ENCODE peak calls at places on chromosomes 4 and X, in eight cellular contexts. V, T, O, Z, U, K, B and J are unnamed samples. For H3K36me3 and H3K9me3, the result is how much of the 10 kb centered on the place peaks cover.

GRCh38 chrX:15493118-15494082 is at the start of gene PIR:
- DNase-seq in T (peak), B (peak), Z (no peak), V (peak), O (peak), U (peak), K (peak), J (peak)

GRCh38 chr4:20544645-20545044 is 155.6 kb upstream of the PACRGL start:
- DNase-seq in Z (no peak), O (peak), T (no peak), K (peak), B (no peak), V (peak), U (no peak), J (no peak)

GRCh38 chr4:69032847-69033638 is 63.2 kb upstream of the UGT2B7 start:
- DNase-seq in K (no peak), B (no peak), O (peak), T (no peak), Z (no peak), U (peak), V (no peak), J (no peak)

GRCh38 chrX:104565791-104566687 is at the start of gene IL1RAPL2:
- DNase-seq in Z (peak), B (peak), T (peak), V (peak), O (no peak), K (peak), U (peak), J (no peak)

GRCh38 chr4:808860-809570 is 16.9 kb downstream of the CPLX1 start:
- DNase-seq in K (no peak), U (no peak), O (no peak), Z (no peak), B (peak), T (no peak), V (no peak), J (no peak)

GRCh38 chr4:110163327-110164070 is 34.9 kb downstream of the ELOVL6 start:
- DNase-seq in B (no peak), U (no peak), Z (no peak), T (no peak), V (no peak), O (peak), K (peak), J (no peak)

GRCh38 chrX:96837808-96838207 is 45.9 kb upstream of the RPA4 start:
- DNase-seq in U (no peak), B (no peak), K (no peak), V (no peak), O (peak), Z (no peak), T (peak), J (no peak)

GRCh38 chr4:141238196-141238595 is 17.5 kb downstream of the ZNF330 start:
- DNase-seq in T (no peak), O (no peak), U (no peak), K (no peak), V (no peak), B (no peak), Z (no peak), J (no peak)

GRCh38 chr4:25532579-25532978 is 123.1 kb upstream of the SLC34A2 start:
- DNase-seq in Z (no peak), O (no peak), K (no peak), U (no peak), B (no peak), V (no peak), T (no peak), J (no peak)

GRCh38 chrX:7690842-7691241 is 152.1 kb upstream of the VCX start:
- DNase-seq in V (peak), U (no peak), B (no peak), O (no peak), T (no peak), Z (no peak), K (no peak), J (no peak)

GRCh38 chrX:50327235-50327634 is 122.7 kb downstream of the CCNB3 start:
- DNase-seq in V (no peak), U (no peak), O (no peak), Z (no peak), K (no peak), B (no peak), T (no peak), J (no peak)

GRCh38 chr4:15936495-15936894 is 2.0 kb downstream of the FGFBP1 start:
- DNase-seq in V (no peak), K (no peak), O (no peak), Z (no peak), U (peak), B (no peak), T (peak), J (no peak)

GRCh38 chrX:86047174-86047991 is at the start of gene CHM:
- DNase-seq in T (peak), Z (peak), V (peak), B (peak), U (peak), O (peak), K (peak), J (peak)

GRCh38 chrX:133923113-133923512 is 62.3 kb downstream of the GPC3 start:
- DNase-seq in Z (no peak), T (no peak), O (no peak), V (no peak), U (no peak), B (no peak), K (peak), J (peak)

GRCh38 chr4:72531322-72531721 is 37.7 kb downstream of the ADAMTS3 start:
- DNase-seq in V (no peak), K (no peak), T (no peak), O (no peak), U (no peak), B (no peak), Z (no peak), J (no peak)

GRCh38 chr4:156654410-156654809 is 317.2 kb downstream of the PDGFC start:
- DNase-seq in K (no peak), O (no peak), Z (no peak), T (no peak), B (no peak), V (no peak), U (no peak), J (no peak)

GRCh38 chr4:21888195-21888976 is 60.2 kb downstream of the KCNIP4 start:
- DNase-seq in K (peak), T (no peak), O (peak), Z (no peak), U (no peak), B (no peak), V (no peak), J (no peak)

GRCh38 chrX:69305333-69306062 is 140.2 kb upstream of the PJA1 start:
- DNase-seq in V (no peak), K (no peak), Z (peak), O (no peak), U (no peak), B (no peak), T (no peak), J (no peak)

GRCh38 chr4:109155112-109155511 is 147.3 kb downstream of the COL25A1 start:
- DNase-seq in U (no peak), T (no peak), Z (no peak), B (no peak), K (no peak), V (no peak), O (no peak), J (no peak)

DNA sequence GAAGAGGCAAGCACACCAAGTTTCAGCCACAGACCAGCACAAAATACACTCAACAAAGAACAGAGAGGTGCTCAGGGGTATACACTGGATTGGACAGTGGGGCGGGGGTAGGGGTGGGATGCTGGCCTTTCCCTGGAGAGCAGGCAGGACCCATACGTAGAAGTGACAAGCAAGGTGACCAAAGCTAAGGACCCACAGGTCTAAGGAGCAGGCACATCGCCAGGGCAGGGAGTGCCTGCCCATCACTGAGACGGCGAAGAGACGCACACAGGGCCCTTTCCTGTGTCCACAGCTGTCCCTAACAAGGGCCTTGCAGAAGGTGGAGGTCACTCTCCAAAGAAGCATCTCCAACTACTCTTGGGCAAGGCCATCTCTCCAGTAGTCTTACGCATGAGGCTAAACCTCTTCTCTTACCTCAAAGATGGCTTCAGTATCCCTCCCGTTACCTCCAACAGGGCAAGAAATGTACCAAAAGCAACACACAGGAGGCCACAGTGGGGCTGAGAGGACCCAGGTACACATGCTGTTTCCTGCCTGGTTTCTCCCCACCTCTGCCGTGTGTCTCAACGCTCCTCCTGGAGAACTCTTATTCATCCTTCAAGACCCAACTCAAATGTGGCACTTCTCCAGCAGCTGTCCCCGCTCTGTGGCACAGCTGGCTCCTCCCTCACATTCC is 6.5 kb downstream of the WDR1 start:
- DNase-seq in T (no peak), Z (no peak), K (no peak), O (no peak), U (no peak), B (no peak), V (no peak), J (no peak)
- H3K36me3 ChIP-seq in T (under half), Z (under half), K (half or more), O (half or more), U (under half), B (under half), V (under half), J (half or more)

GRCh38 chrX:74906427-74906826 is 18.8 kb downstream of the NEXMIF start:
- DNase-seq in K (no peak), B (no peak), V (no peak), T (no peak), Z (no peak), U (no peak), O (no peak), J (no peak)

DNA sequence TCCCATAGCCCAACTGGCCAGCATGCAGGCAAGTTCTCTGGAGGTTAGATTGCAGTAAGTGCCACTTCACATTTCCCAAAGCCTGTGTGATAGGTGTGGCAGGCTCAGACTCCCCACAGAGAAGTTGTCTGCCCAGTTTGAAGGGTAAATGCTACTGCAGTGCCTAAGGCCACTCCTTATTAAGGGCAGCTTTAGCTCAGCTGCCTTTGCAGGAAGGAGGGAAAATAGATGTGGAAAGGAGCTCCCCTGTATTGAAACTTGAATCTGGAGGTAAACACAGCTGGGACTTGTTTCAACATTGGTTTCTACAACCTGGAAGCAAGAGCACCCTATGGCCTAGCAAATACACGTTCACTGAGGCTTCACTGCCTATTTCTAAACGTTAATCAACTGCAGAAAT is 22.4 kb downstream of the NEXMIF start:
- DNase-seq in V (no peak), K (no peak), T (no peak), B (no peak), O (no peak), Z (no peak), U (peak), J (no peak)
- H3K27ac ChIP-seq in V (no peak), K (no peak), T (no peak), B (no peak), O (no peak), Z (no peak), U (no peak), J (no peak)

GRCh38 chr4:89899854-89900253 is 5.2 kb downstream of the MMRN1 start:
- DNase-seq in K (no peak), T (no peak), V (no peak), B (no peak), Z (no peak), U (no peak), O (no peak), J (no peak)

GRCh38 chr4:89897867-89898266 is 3.2 kb downstream of the MMRN1 start:
- DNase-seq in V (no peak), T (no peak), O (no peak), B (no peak), U (no peak), Z (no peak), K (no peak), J (no peak)

GRCh38 chr4:89894654-89895652 is at the start of gene MMRN1:
- DNase-seq in V (no peak), U (no peak), T (no peak), O (no peak), Z (no peak), B (no peak), K (no peak), J (no peak)

GRCh38 chr4:89899157-89899556 is 4.5 kb downstream of the MMRN1 start:
- DNase-seq in B (no peak), T (no peak), O (no peak), V (no peak), K (no peak), U (no peak), Z (no peak), J (no peak)

DNA sequence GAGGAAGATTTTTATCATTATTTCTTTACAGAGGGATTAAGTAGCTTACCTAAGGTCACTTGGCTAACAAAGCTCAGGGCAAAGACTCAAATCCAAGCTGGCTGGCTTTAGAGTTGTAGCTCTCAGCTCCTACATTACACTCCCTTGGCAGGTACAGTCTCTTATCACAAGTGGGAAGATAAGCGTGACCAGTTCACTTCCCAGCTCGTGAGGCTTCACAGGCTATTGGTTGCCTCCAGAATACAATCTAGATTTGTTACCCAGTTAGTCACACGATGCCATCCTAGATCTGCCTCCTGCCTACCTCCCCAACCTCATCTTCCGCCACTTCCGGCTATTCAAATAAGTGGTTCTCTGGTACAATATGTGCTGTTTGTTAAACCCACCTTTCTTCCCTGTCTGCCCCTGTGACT is 3.7 kb downstream of the MMRN1 start:
- DNase-seq in V (peak), Z (no peak), O (no peak), B (no peak), U (no peak), T (no peak), K (no peak), J (no peak)
- H3K9me3 ChIP-seq in V (under half), Z (under half), O (under half), B (under half), U (under half), T (under half), K (under half), J (under half)

DNA sequence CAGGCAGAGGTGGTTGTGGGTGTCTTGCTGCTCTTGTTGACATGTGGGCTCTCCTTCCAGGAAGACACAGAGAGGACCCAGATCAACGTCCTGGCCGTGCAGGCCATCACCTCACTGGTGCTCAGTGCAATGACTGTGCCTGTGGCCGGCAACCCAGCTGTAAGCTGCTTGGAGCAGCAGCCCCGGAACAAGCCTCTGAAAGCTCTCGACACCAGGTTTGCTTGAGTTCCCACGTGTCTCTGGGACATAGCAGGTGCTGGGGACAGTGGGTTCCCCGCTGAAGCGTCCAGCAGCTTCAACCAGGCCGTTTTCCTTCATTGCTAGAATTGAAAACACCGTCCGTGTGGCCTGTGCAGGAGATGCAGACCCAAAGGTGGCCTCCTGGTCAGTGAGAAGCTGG is 25.6 kb upstream of the MSANTD1 start:
- DNase-seq in Z (no peak), T (no peak), K (no peak), V (no peak), U (no peak), B (peak), O (no peak), J (peak)
- H3K36me3 ChIP-seq in Z (under half), T (under half), K (half or more), V (under half), U (under half), B (under half), O (half or more), J (half or more)

GRCh38 chr4:76188149-76188548 is 25.5 kb downstream of the SCARB2 start:
- DNase-seq in V (no peak), B (no peak), K (no peak), Z (no peak), T (no peak), U (no peak), O (no peak), J (no peak)

GRCh38 chr4:76192221-76192620 is 21.4 kb downstream of the SCARB2 start:
- DNase-seq in Z (no peak), O (no peak), V (no peak), B (no peak), K (no peak), T (no peak), U (no peak), J (no peak)

GRCh38 chr4:76182463-76182862 is 31.2 kb downstream of the SCARB2 start:
- DNase-seq in U (no peak), V (no peak), O (no peak), K (no peak), T (no peak), Z (no peak), B (no peak), J (no peak)

GRCh38 chr4:76188557-76188956 is 25.1 kb downstream of the SCARB2 start:
- DNase-seq in K (no peak), O (no peak), Z (no peak), U (no peak), T (no peak), V (no peak), B (no peak), J (no peak)

DNA sequence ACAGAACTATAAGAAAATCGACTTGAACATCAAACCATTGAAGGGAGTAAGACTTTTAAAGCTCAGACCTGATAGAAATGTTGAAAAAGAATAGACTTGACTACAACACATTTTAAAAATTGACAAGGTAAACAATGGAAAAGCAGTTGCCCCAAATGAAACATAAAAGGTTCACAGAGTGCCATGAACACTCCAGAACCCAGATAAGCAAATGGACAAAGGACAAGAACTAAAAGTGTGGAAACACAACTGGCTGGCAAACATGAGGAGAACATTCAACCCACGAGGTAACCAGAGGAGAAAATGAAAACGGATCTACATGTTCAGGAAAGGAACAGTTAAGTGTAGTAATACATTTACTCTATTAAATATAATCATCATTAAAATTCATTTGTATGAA is 26.5 kb downstream of the SCARB2 start:
- DNase-seq in B (no peak), V (no peak), T (no peak), K (no peak), U (no peak), O (no peak), Z (no peak), J (no peak)
- H3K27ac ChIP-seq in B (peak), V (no peak), T (no peak), K (no peak), U (no peak), O (no peak), Z (no peak), J (no peak)